ENCODE peak calls at places on chromosome 13, in nine cellular contexts. E is ovary, C is DND-41, N is thyroid gland, Q is kidney epithelial cell, G is fibroblast of lung, S is PC-3, L is H1, Y is neural progenitor cell. J is an unnamed sample.
A peak's percentile ranks its signal among the peaks of the same experiment; 100 is the strongest.

GRCh38 chr13:36536546-36536945 is 104.3 kb downstream of the CCNA1 start:
- DNase-seq in E (no peak), C (no peak), N (no peak), Q (no peak), G (no peak), S (no peak), L (no peak), Y (no peak), J (no peak)

GRCh38 chr13:75507027-75508001 is 25.3 kb upstream of the TBC1D4 start:
- DNase-seq in E (no peak), C (no peak), N (peak; percentile 93), Q (no peak), G (no peak), S (no peak), L (no peak), Y (no peak), J (no peak)

GRCh38 chr13:70893832-70894231 is 785.6 kb upstream of the KLHL1 start:
- DNase-seq in E (no peak), C (no peak), N (no peak), Q (no peak), G (no peak), S (no peak), L (no peak), Y (peak; percentile 27), J (no peak)

GRCh38 chr13:43328907-43329306 is 305.5 kb downstream of the DNAJC15 start:
- DNase-seq in E (no peak), C (no peak), N (no peak), Q (no peak), G (no peak), S (no peak), L (no peak), Y (no peak), J (no peak)

GRCh38 chr13:19685034-19685433 is 51.6 kb downstream of the MPHOSPH8 start:
- DNase-seq in E (no peak), C (no peak), N (no peak), Q (no peak), G (no peak), S (no peak), L (no peak), Y (no peak), J (no peak)

GRCh38 chr13:109476001-109476400 is 310.4 kb downstream of the IRS2 start:
- DNase-seq in E (no peak), C (no peak), N (no peak), Q (peak; percentile 9), G (no peak), S (no peak), L (no peak), Y (no peak), J (no peak)

GRCh38 chr13:39407786-39408185 is 195.2 kb downstream of the LHFPL6 start:
- DNase-seq in E (no peak), C (no peak), N (no peak), Q (no peak), G (no peak), S (no peak), L (no peak), Y (no peak), J (no peak)

GRCh38 chr13:39451860-39452301 is 151.1 kb downstream of the LHFPL6 start:
- DNase-seq in E (peak; percentile 36), C (no peak), N (peak; percentile 10), Q (no peak), G (peak; percentile 58), S (no peak), L (no peak), Y (no peak), J (no peak)

GRCh38 chr13:29704648-29705047 is 109.2 kb upstream of the SLC7A1 start:
- DNase-seq in E (no peak), C (no peak), N (peak; percentile 56), Q (no peak), G (no peak), S (no peak), L (no peak), Y (no peak), J (no peak)

GRCh38 chr13:109985871-109986270 is 199.5 kb upstream of the IRS2 start:
- DNase-seq in E (no peak), C (no peak), N (no peak), Q (no peak), G (no peak), S (no peak), L (no peak), Y (no peak), J (no peak)

GRCh38 chr13:27432612-27433210 is 8.3 kb downstream of the GTF3A start:
- DNase-seq in E (no peak), C (no peak), N (no peak), Q (no peak), G (no peak), S (no peak), L (no peak), Y (no peak), J (no peak)

GRCh38 chr13:106683918-106684317 is 116.0 kb upstream of the ARGLU1 start:
- DNase-seq in E (no peak), C (no peak), N (no peak), Q (no peak), G (no peak), S (no peak), L (peak; percentile 33), Y (no peak), J (no peak)
- TF ChIP-seq CTCF in E (no peak), C (no peak), N (no peak), Q (no peak), G (no peak), S (no peak), L (no peak), Y (no peak), J (no peak)

GRCh38 chr13:100666124-100666523 is 8.5 kb downstream of the TMTC4 start:
- DNase-seq in E (no peak), C (no peak), N (no peak), Q (no peak), G (peak; percentile 9), S (no peak), L (no peak), Y (no peak), J (no peak)
- H3K36me3 ChIP-seq in E (no peaks in the 10 kb centered on the region), C (peaks cover 98% of the 10 kb centered on the region), N (peaks cover 13% of the 10 kb centered on the region), Q (peaks cover 3% of the 10 kb centered on the region), G (peaks cover 2% of the 10 kb centered on the region), S (no peaks in the 10 kb centered on the region), L (peaks cover 27% of the 10 kb centered on the region), Y (no peaks in the 10 kb centered on the region), J (peaks cover 5% of the 10 kb centered on the region)

GRCh38 chr13:98842858-98843481 is 90.5 kb upstream of the SLC15A1 start:
- DNase-seq in E (peak; percentile 54), C (peak; percentile 76), N (peak; percentile 55), Q (peak; percentile 35), G (peak; percentile 84), S (peak; percentile 69), L (peak; percentile 87), Y (peak; percentile 86), J (peak; percentile 19)
- TF ChIP-seq CTCF in E (peak; percentile 34), C (peak; percentile 84), N (peak; percentile 66), Q (peak; percentile 91), G (peak; percentile 93), S (peak; percentile 77), L (peak; percentile 81), Y (peak; percentile 89), J (peak; percentile 94)

GRCh38 chr13:24456396-24456795 is 56.2 kb downstream of the PARP4 start:
- DNase-seq in E (no peak), C (no peak), N (no peak), Q (no peak), G (no peak), S (no peak), L (no peak), Y (no peak), J (no peak)

GRCh38 chr13:24454100-24454499 is 58.5 kb downstream of the PARP4 start:
- DNase-seq in E (no peak), C (no peak), N (no peak), Q (no peak), G (no peak), S (no peak), L (no peak), Y (no peak), J (no peak)

GRCh38 chr13:24452044-24452443 is 60.5 kb downstream of the PARP4 start:
- DNase-seq in E (no peak), C (no peak), N (no peak), Q (peak; percentile 0), G (no peak), S (no peak), L (no peak), Y (no peak), J (no peak)
- H3K36me3 ChIP-seq in E (no peaks in the 10 kb centered on the region), C (peaks cover 76% of the 10 kb centered on the region), N (peaks cover 47% of the 10 kb centered on the region), Q (peaks cover 3% of the 10 kb centered on the region), G (peaks cover 12% of the 10 kb centered on the region), S (peaks cover 39% of the 10 kb centered on the region), L (peaks cover 3% of the 10 kb centered on the region), Y (no peaks in the 10 kb centered on the region), J (peaks cover 20% of the 10 kb centered on the region)

GRCh38 chr13:26325876-26326275 is 71.9 kb downstream of the CDK8 start:
- DNase-seq in E (no peak), C (no peak), N (no peak), Q (peak; percentile 29), G (no peak), S (peak; percentile 2), L (no peak), Y (no peak), J (no peak)
- TF ChIP-seq CTCF in E (no peak), C (no peak), N (no peak), Q (no peak), G (no peak), S (no peak), L (no peak), Y (no peak), J (no peak)

DNA sequence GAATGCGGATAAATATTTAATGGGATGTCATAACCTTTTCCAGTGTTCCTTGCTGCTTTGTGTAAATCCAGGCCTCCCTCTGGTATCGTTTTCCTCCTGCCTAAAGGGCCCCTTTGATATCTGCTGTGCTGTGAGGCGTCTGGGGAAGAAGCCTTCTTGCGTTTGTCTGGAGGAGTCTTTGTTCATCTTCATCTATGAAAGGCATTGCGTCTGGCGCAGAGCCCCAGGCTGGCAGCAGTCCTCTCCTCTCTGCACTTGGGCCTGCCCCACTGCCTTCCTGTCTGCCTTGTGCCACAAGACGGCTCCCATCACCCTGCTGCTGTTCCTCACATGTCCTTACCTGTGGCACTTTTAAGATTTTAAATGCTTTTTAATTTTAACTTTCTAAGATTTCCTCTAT is 9.8 kb downstream of the PROZ start:
- DNase-seq in E (no peak), C (no peak), N (no peak), Q (no peak), G (no peak), S (no peak), L (no peak), Y (no peak), J (no peak)
- H3K36me3 ChIP-seq in E (no peaks in the 10 kb centered on the region), C (peaks cover 28% of the 10 kb centered on the region), N (no peaks in the 10 kb centered on the region), Q (no peaks in the 10 kb centered on the region), G (peaks cover 16% of the 10 kb centered on the region), S (no peaks in the 10 kb centered on the region), L (peaks cover 8% of the 10 kb centered on the region), Y (no peaks in the 10 kb centered on the region), J (peaks cover 19% of the 10 kb centered on the region)

J was measured in BJ.